ENCODE peak calls at places on chromosomes 3 and 15, in six cellular contexts. H, G, F, E, Z and T are unnamed samples.

GRCh38 chr3:117735481-117736101 is 1026.0 kb downstream of the TUSC7 start:
- DNase-seq in H (no peak), G (no peak), F (no peak), E (no peak), Z (peak), T (no peak)

GRCh38 chr15:32855942-32856341 is 138.1 kb downstream of the GREM1 start:
- DNase-seq in H (no peak), G (no peak), F (no peak), E (no peak), Z (peak), T (peak)

GRCh38 chr3:53764376-53764775 is 81.8 kb downstream of the CHDH start:
- DNase-seq in H (no peak), G (no peak), F (no peak), E (no peak), Z (no peak), T (no peak)

GRCh38 chr3:14179114-14179465 is 473 bp downstream of the LSM3 start:
- DNase-seq in H (no peak), G (no peak), F (no peak), E (no peak), Z (no peak), T (no peak)

GRCh38 chr3:7095116-7095515 is 234.2 kb downstream of the GRM7 start:
- DNase-seq in H (no peak), G (no peak), F (no peak), E (no peak), Z (peak), T (peak)

GRCh38 chr3:48271763-48272498 is 31.0 kb downstream of the ZNF589 start:
- DNase-seq in H (no peak), G (no peak), F (no peak), E (no peak), Z (no peak), T (no peak)

GRCh38 chr3:183548262-183548769 is 7.2 kb downstream of the KLHL6 start:
- DNase-seq in H (no peak), G (no peak), F (no peak), E (no peak), Z (peak), T (peak)

GRCh38 chr15:41561777-41562145 is 2.7 kb downstream of the TYRO3 start:
- DNase-seq in H (no peak), G (no peak), F (no peak), E (no peak), Z (no peak), T (no peak)

GRCh38 chr3:174859756-174860155 is 622 bp downstream of the NAALADL2 start:
- DNase-seq in H (no peak), G (no peak), F (no peak), E (no peak), Z (peak), T (no peak)

GRCh38 chr3:61771976-61772375 is 210.6 kb downstream of the PTPRG start:
- DNase-seq in H (no peak), G (no peak), F (no peak), E (no peak), Z (no peak), T (no peak)

GRCh38 chr15:32870240-32871033 is 152.6 kb downstream of the GREM1 start:
- DNase-seq in H (peak), G (no peak), F (no peak), E (no peak), Z (peak), T (no peak)